ENCODE peak calls at places on chromosomes 2 and 18, in ten cellular contexts. One of them, this sample, is unnamed.

GRCh38 chr2:9336534-9337354 is 86.6 kb downstream of the ITGB1BP1 start:
- DNase-seq in KBM-7: no peak
- DNase-seq in NCI-H748 treated with DMSO at 0.1 percent for 48 hours: peak; percentile 96
- DNase-seq in activated CD8-positive, alpha-beta memory T cell treated with anti-CD3 and anti-CD28 coated beads, Interleukin-2, amount 10 ng/mL, durations not matched to agents 7 days and 5 days: no peak
- DNase-seq in activated CD4-positive, alpha-beta T cell treated with anti-CD3 and anti-CD28 coated beads, Interleukin-2, amount 50 U/mL, for 48 hours: no peak
- DNase-seq in hepatic stellate cell: peak; percentile 71
- DNase-seq in stimulated activated CD8-positive, alpha-beta memory T cell treated with anti-CD3 and anti-CD28 coated beads, Interleukin-15, amount 100 ng/mL, for 48 hours: no peak
- DNase-seq in fibroblast of the conjunctiva: peak; percentile 93
- DNase-seq in activated naive CD8-positive, alpha-beta T cell treated with anti-CD3 and anti-CD28 coated beads for 36 hours: no peak
- DNase-seq in aorta: no peak
- DNase-seq in this sample: no peak

GRCh38 chr2:218879881-218880748 is 537 bp upstream of the WNT10A start:
- DNase-seq in KBM-7: no peak
- DNase-seq in stimulated activated CD8-positive, alpha-beta memory T cell treated with anti-CD3 and anti-CD28 coated beads, Interleukin-15, amount 100 ng/mL, for 48 hours: peak; percentile 46
- DNase-seq in aorta: peak; percentile 78
- DNase-seq in fibroblast of the conjunctiva: no peak
- DNase-seq in activated CD8-positive, alpha-beta memory T cell treated with anti-CD3 and anti-CD28 coated beads, Interleukin-2, amount 10 ng/mL, durations not matched to agents 7 days and 5 days: peak; percentile 52
- DNase-seq in NCI-H748 treated with DMSO at 0.1 percent for 48 hours: no peak
- DNase-seq in activated CD4-positive, alpha-beta T cell treated with anti-CD3 and anti-CD28 coated beads, Interleukin-2, amount 50 U/mL, for 48 hours: peak; percentile 77
- DNase-seq in activated naive CD8-positive, alpha-beta T cell treated with anti-CD3 and anti-CD28 coated beads for 36 hours: peak; percentile 75
- DNase-seq in hepatic stellate cell: no peak
- DNase-seq in this sample: no peak

GRCh38 chr18:498901-499300 is 1.6 kb downstream of the COLEC12 start:
- DNase-seq in fibroblast of the conjunctiva: no peak
- DNase-seq in activated naive CD8-positive, alpha-beta T cell treated with anti-CD3 and anti-CD28 coated beads for 36 hours: no peak
- DNase-seq in activated CD8-positive, alpha-beta memory T cell treated with anti-CD3 and anti-CD28 coated beads, Interleukin-2, amount 10 ng/mL, durations not matched to agents 7 days and 5 days: no peak
- DNase-seq in aorta: no peak
- DNase-seq in stimulated activated CD8-positive, alpha-beta memory T cell treated with anti-CD3 and anti-CD28 coated beads, Interleukin-15, amount 100 ng/mL, for 48 hours: no peak
- DNase-seq in KBM-7: no peak
- DNase-seq in hepatic stellate cell: no peak
- DNase-seq in activated CD4-positive, alpha-beta T cell treated with anti-CD3 and anti-CD28 coated beads, Interleukin-2, amount 50 U/mL, for 48 hours: no peak
- DNase-seq in NCI-H748 treated with DMSO at 0.1 percent for 48 hours: no peak
- DNase-seq in this sample: no peak

GRCh38 chr2:79619976-79620375 is 107.1 kb downstream of the CTNNA2 start:
- DNase-seq in stimulated activated CD8-positive, alpha-beta memory T cell treated with anti-CD3 and anti-CD28 coated beads, Interleukin-15, amount 100 ng/mL, for 48 hours: no peak
- DNase-seq in activated CD4-positive, alpha-beta T cell treated with anti-CD3 and anti-CD28 coated beads, Interleukin-2, amount 50 U/mL, for 48 hours: no peak
- DNase-seq in fibroblast of the conjunctiva: no peak
- DNase-seq in activated naive CD8-positive, alpha-beta T cell treated with anti-CD3 and anti-CD28 coated beads for 36 hours: no peak
- DNase-seq in KBM-7: no peak
- DNase-seq in aorta: no peak
- DNase-seq in activated CD8-positive, alpha-beta memory T cell treated with anti-CD3 and anti-CD28 coated beads, Interleukin-2, amount 10 ng/mL, durations not matched to agents 7 days and 5 days: no peak
- DNase-seq in NCI-H748 treated with DMSO at 0.1 percent for 48 hours: no peak
- DNase-seq in hepatic stellate cell: no peak
- DNase-seq in this sample: peak; percentile 68

GRCh38 chr2:3505771-3506170 is 13.6 kb downstream of the ADI1 start:
- DNase-seq in activated naive CD8-positive, alpha-beta T cell treated with anti-CD3 and anti-CD28 coated beads for 36 hours: no peak
- DNase-seq in activated CD4-positive, alpha-beta T cell treated with anti-CD3 and anti-CD28 coated beads, Interleukin-2, amount 50 U/mL, for 48 hours: no peak
- DNase-seq in stimulated activated CD8-positive, alpha-beta memory T cell treated with anti-CD3 and anti-CD28 coated beads, Interleukin-15, amount 100 ng/mL, for 48 hours: no peak
- DNase-seq in aorta: no peak
- DNase-seq in fibroblast of the conjunctiva: no peak
- DNase-seq in KBM-7: no peak
- DNase-seq in NCI-H748 treated with DMSO at 0.1 percent for 48 hours: peak; percentile 56
- DNase-seq in activated CD8-positive, alpha-beta memory T cell treated with anti-CD3 and anti-CD28 coated beads, Interleukin-2, amount 10 ng/mL, durations not matched to agents 7 days and 5 days: no peak
- DNase-seq in hepatic stellate cell: no peak
- DNase-seq in this sample: no peak

GRCh38 chr2:8219096-8219495 is 462.8 kb upstream of the ID2 start:
- DNase-seq in stimulated activated CD8-positive, alpha-beta memory T cell treated with anti-CD3 and anti-CD28 coated beads, Interleukin-15, amount 100 ng/mL, for 48 hours: no peak
- DNase-seq in activated CD4-positive, alpha-beta T cell treated with anti-CD3 and anti-CD28 coated beads, Interleukin-2, amount 50 U/mL, for 48 hours: no peak
- DNase-seq in fibroblast of the conjunctiva: no peak
- DNase-seq in activated naive CD8-positive, alpha-beta T cell treated with anti-CD3 and anti-CD28 coated beads for 36 hours: no peak
- DNase-seq in activated CD8-positive, alpha-beta memory T cell treated with anti-CD3 and anti-CD28 coated beads, Interleukin-2, amount 10 ng/mL, durations not matched to agents 7 days and 5 days: no peak
- DNase-seq in hepatic stellate cell: no peak
- DNase-seq in aorta: no peak
- DNase-seq in KBM-7: no peak
- DNase-seq in NCI-H748 treated with DMSO at 0.1 percent for 48 hours: no peak
- DNase-seq in this sample: no peak

GRCh38 chr2:150136407-150136806 is 351.1 kb downstream of the RND3 start:
- DNase-seq in fibroblast of the conjunctiva: no peak
- DNase-seq in NCI-H748 treated with DMSO at 0.1 percent for 48 hours: no peak
- DNase-seq in KBM-7: no peak
- DNase-seq in activated CD8-positive, alpha-beta memory T cell treated with anti-CD3 and anti-CD28 coated beads, Interleukin-2, amount 10 ng/mL, durations not matched to agents 7 days and 5 days: no peak
- DNase-seq in hepatic stellate cell: no peak
- DNase-seq in stimulated activated CD8-positive, alpha-beta memory T cell treated with anti-CD3 and anti-CD28 coated beads, Interleukin-15, amount 100 ng/mL, for 48 hours: no peak
- DNase-seq in activated naive CD8-positive, alpha-beta T cell treated with anti-CD3 and anti-CD28 coated beads for 36 hours: no peak
- DNase-seq in aorta: no peak
- DNase-seq in activated CD4-positive, alpha-beta T cell treated with anti-CD3 and anti-CD28 coated beads, Interleukin-2, amount 50 U/mL, for 48 hours: no peak
- DNase-seq in this sample: no peak

GRCh38 chr2:197356136-197356535 is 45.6 kb upstream of the ANKRD44 start:
- DNase-seq in stimulated activated CD8-positive, alpha-beta memory T cell treated with anti-CD3 and anti-CD28 coated beads, Interleukin-15, amount 100 ng/mL, for 48 hours: no peak
- DNase-seq in fibroblast of the conjunctiva: no peak
- DNase-seq in aorta: no peak
- DNase-seq in activated naive CD8-positive, alpha-beta T cell treated with anti-CD3 and anti-CD28 coated beads for 36 hours: no peak
- DNase-seq in NCI-H748 treated with DMSO at 0.1 percent for 48 hours: no peak
- DNase-seq in activated CD4-positive, alpha-beta T cell treated with anti-CD3 and anti-CD28 coated beads, Interleukin-2, amount 50 U/mL, for 48 hours: no peak
- DNase-seq in hepatic stellate cell: peak; percentile 17
- DNase-seq in KBM-7: peak; percentile 32
- DNase-seq in activated CD8-positive, alpha-beta memory T cell treated with anti-CD3 and anti-CD28 coated beads, Interleukin-2, amount 10 ng/mL, durations not matched to agents 7 days and 5 days: no peak
- DNase-seq in this sample: no peak

GRCh38 chr2:31012384-31012783 is 125.9 kb downstream of the GALNT14 start:
- DNase-seq in aorta: no peak
- DNase-seq in KBM-7: no peak
- DNase-seq in activated naive CD8-positive, alpha-beta T cell treated with anti-CD3 and anti-CD28 coated beads for 36 hours: no peak
- DNase-seq in fibroblast of the conjunctiva: no peak
- DNase-seq in hepatic stellate cell: no peak
- DNase-seq in NCI-H748 treated with DMSO at 0.1 percent for 48 hours: no peak
- DNase-seq in activated CD8-positive, alpha-beta memory T cell treated with anti-CD3 and anti-CD28 coated beads, Interleukin-2, amount 10 ng/mL, durations not matched to agents 7 days and 5 days: no peak
- DNase-seq in activated CD4-positive, alpha-beta T cell treated with anti-CD3 and anti-CD28 coated beads, Interleukin-2, amount 50 U/mL, for 48 hours: no peak
- DNase-seq in stimulated activated CD8-positive, alpha-beta memory T cell treated with anti-CD3 and anti-CD28 coated beads, Interleukin-15, amount 100 ng/mL, for 48 hours: no peak
- DNase-seq in this sample: no peak

GRCh38 chr2:210263841-210264240 is 38.6 kb upstream of the ACADL start:
- DNase-seq in NCI-H748 treated with DMSO at 0.1 percent for 48 hours: no peak
- DNase-seq in aorta: no peak
- DNase-seq in activated CD8-positive, alpha-beta memory T cell treated with anti-CD3 and anti-CD28 coated beads, Interleukin-2, amount 10 ng/mL, durations not matched to agents 7 days and 5 days: no peak
- DNase-seq in activated naive CD8-positive, alpha-beta T cell treated with anti-CD3 and anti-CD28 coated beads for 36 hours: no peak
- DNase-seq in KBM-7: no peak
- DNase-seq in stimulated activated CD8-positive, alpha-beta memory T cell treated with anti-CD3 and anti-CD28 coated beads, Interleukin-15, amount 100 ng/mL, for 48 hours: no peak
- DNase-seq in hepatic stellate cell: no peak
- DNase-seq in activated CD4-positive, alpha-beta T cell treated with anti-CD3 and anti-CD28 coated beads, Interleukin-2, amount 50 U/mL, for 48 hours: no peak
- DNase-seq in fibroblast of the conjunctiva: no peak
- DNase-seq in this sample: no peak

GRCh38 chr2:23423873-23424680 is 39.1 kb downstream of the KLHL29 start:
- DNase-seq in NCI-H748 treated with DMSO at 0.1 percent for 48 hours: no peak
- DNase-seq in aorta: no peak
- DNase-seq in fibroblast of the conjunctiva: no peak
- DNase-seq in KBM-7: no peak
- DNase-seq in activated CD8-positive, alpha-beta memory T cell treated with anti-CD3 and anti-CD28 coated beads, Interleukin-2, amount 10 ng/mL, durations not matched to agents 7 days and 5 days: peak; percentile 27
- DNase-seq in activated CD4-positive, alpha-beta T cell treated with anti-CD3 and anti-CD28 coated beads, Interleukin-2, amount 50 U/mL, for 48 hours: no peak
- DNase-seq in hepatic stellate cell: no peak
- DNase-seq in stimulated activated CD8-positive, alpha-beta memory T cell treated with anti-CD3 and anti-CD28 coated beads, Interleukin-15, amount 100 ng/mL, for 48 hours: no peak
- DNase-seq in activated naive CD8-positive, alpha-beta T cell treated with anti-CD3 and anti-CD28 coated beads for 36 hours: no peak
- DNase-seq in this sample: no peak

GRCh38 chr18:74427442-74428112 is 29.5 kb downstream of the DIPK1C start:
- DNase-seq in hepatic stellate cell: no peak
- DNase-seq in activated naive CD8-positive, alpha-beta T cell treated with anti-CD3 and anti-CD28 coated beads for 36 hours: no peak
- DNase-seq in fibroblast of the conjunctiva: no peak
- DNase-seq in activated CD4-positive, alpha-beta T cell treated with anti-CD3 and anti-CD28 coated beads, Interleukin-2, amount 50 U/mL, for 48 hours: no peak
- DNase-seq in KBM-7: no peak
- DNase-seq in aorta: no peak
- DNase-seq in NCI-H748 treated with DMSO at 0.1 percent for 48 hours: no peak
- DNase-seq in activated CD8-positive, alpha-beta memory T cell treated with anti-CD3 and anti-CD28 coated beads, Interleukin-2, amount 10 ng/mL, durations not matched to agents 7 days and 5 days: no peak
- DNase-seq in stimulated activated CD8-positive, alpha-beta memory T cell treated with anti-CD3 and anti-CD28 coated beads, Interleukin-15, amount 100 ng/mL, for 48 hours: no peak
- DNase-seq in this sample: no peak

GRCh38 chr2:204051476-204051875 is 114.9 kb downstream of the ICOS start:
- DNase-seq in stimulated activated CD8-positive, alpha-beta memory T cell treated with anti-CD3 and anti-CD28 coated beads, Interleukin-15, amount 100 ng/mL, for 48 hours: no peak
- DNase-seq in activated CD4-positive, alpha-beta T cell treated with anti-CD3 and anti-CD28 coated beads, Interleukin-2, amount 50 U/mL, for 48 hours: no peak
- DNase-seq in fibroblast of the conjunctiva: no peak
- DNase-seq in activated naive CD8-positive, alpha-beta T cell treated with anti-CD3 and anti-CD28 coated beads for 36 hours: no peak
- DNase-seq in activated CD8-positive, alpha-beta memory T cell treated with anti-CD3 and anti-CD28 coated beads, Interleukin-2, amount 10 ng/mL, durations not matched to agents 7 days and 5 days: no peak
- DNase-seq in NCI-H748 treated with DMSO at 0.1 percent for 48 hours: no peak
- DNase-seq in KBM-7: no peak
- DNase-seq in aorta: no peak
- DNase-seq in hepatic stellate cell: no peak
- DNase-seq in this sample: no peak

GRCh38 chr2:33086400-33087015 is 139.8 kb downstream of the LTBP1 start:
- DNase-seq in NCI-H748 treated with DMSO at 0.1 percent for 48 hours: no peak
- DNase-seq in KBM-7: no peak
- DNase-seq in activated CD4-positive, alpha-beta T cell treated with anti-CD3 and anti-CD28 coated beads, Interleukin-2, amount 50 U/mL, for 48 hours: no peak
- DNase-seq in activated naive CD8-positive, alpha-beta T cell treated with anti-CD3 and anti-CD28 coated beads for 36 hours: no peak
- DNase-seq in activated CD8-positive, alpha-beta memory T cell treated with anti-CD3 and anti-CD28 coated beads, Interleukin-2, amount 10 ng/mL, durations not matched to agents 7 days and 5 days: no peak
- DNase-seq in fibroblast of the conjunctiva: no peak
- DNase-seq in aorta: no peak
- DNase-seq in hepatic stellate cell: no peak
- DNase-seq in stimulated activated CD8-positive, alpha-beta memory T cell treated with anti-CD3 and anti-CD28 coated beads, Interleukin-15, amount 100 ng/mL, for 48 hours: no peak
- DNase-seq in this sample: no peak

GRCh38 chr2:172613610-172614231 is 57.8 kb downstream of the PDK1 start:
- DNase-seq in KBM-7: no peak
- DNase-seq in activated naive CD8-positive, alpha-beta T cell treated with anti-CD3 and anti-CD28 coated beads for 36 hours: no peak
- DNase-seq in aorta: no peak
- DNase-seq in activated CD8-positive, alpha-beta memory T cell treated with anti-CD3 and anti-CD28 coated beads, Interleukin-2, amount 10 ng/mL, durations not matched to agents 7 days and 5 days: no peak
- DNase-seq in hepatic stellate cell: no peak
- DNase-seq in activated CD4-positive, alpha-beta T cell treated with anti-CD3 and anti-CD28 coated beads, Interleukin-2, amount 50 U/mL, for 48 hours: no peak
- DNase-seq in fibroblast of the conjunctiva: no peak
- DNase-seq in stimulated activated CD8-positive, alpha-beta memory T cell treated with anti-CD3 and anti-CD28 coated beads, Interleukin-15, amount 100 ng/mL, for 48 hours: no peak
- DNase-seq in NCI-H748 treated with DMSO at 0.1 percent for 48 hours: no peak
- DNase-seq in this sample: no peak

GRCh38 chr2:120423167-120423943 is 77.4 kb downstream of the INHBB start:
- DNase-seq in hepatic stellate cell: no peak
- DNase-seq in stimulated activated CD8-positive, alpha-beta memory T cell treated with anti-CD3 and anti-CD28 coated beads, Interleukin-15, amount 100 ng/mL, for 48 hours: no peak
- DNase-seq in aorta: no peak
- DNase-seq in NCI-H748 treated with DMSO at 0.1 percent for 48 hours: no peak
- DNase-seq in KBM-7: no peak
- DNase-seq in activated CD4-positive, alpha-beta T cell treated with anti-CD3 and anti-CD28 coated beads, Interleukin-2, amount 50 U/mL, for 48 hours: no peak
- DNase-seq in activated CD8-positive, alpha-beta memory T cell treated with anti-CD3 and anti-CD28 coated beads, Interleukin-2, amount 10 ng/mL, durations not matched to agents 7 days and 5 days: no peak
- DNase-seq in fibroblast of the conjunctiva: no peak
- DNase-seq in activated naive CD8-positive, alpha-beta T cell treated with anti-CD3 and anti-CD28 coated beads for 36 hours: no peak
- DNase-seq in this sample: no peak

GRCh38 chr18:22005191-22005824 is 164.1 kb upstream of the GATA6 start:
- DNase-seq in aorta: no peak
- DNase-seq in stimulated activated CD8-positive, alpha-beta memory T cell treated with anti-CD3 and anti-CD28 coated beads, Interleukin-15, amount 100 ng/mL, for 48 hours: no peak
- DNase-seq in activated CD4-positive, alpha-beta T cell treated with anti-CD3 and anti-CD28 coated beads, Interleukin-2, amount 50 U/mL, for 48 hours: no peak
- DNase-seq in fibroblast of the conjunctiva: no peak
- DNase-seq in NCI-H748 treated with DMSO at 0.1 percent for 48 hours: no peak
- DNase-seq in activated CD8-positive, alpha-beta memory T cell treated with anti-CD3 and anti-CD28 coated beads, Interleukin-2, amount 10 ng/mL, durations not matched to agents 7 days and 5 days: no peak
- DNase-seq in activated naive CD8-positive, alpha-beta T cell treated with anti-CD3 and anti-CD28 coated beads for 36 hours: no peak
- DNase-seq in KBM-7: no peak
- DNase-seq in hepatic stellate cell: no peak
- DNase-seq in this sample: no peak

GRCh38 chr18:7923105-7923504 is 356.0 kb downstream of the PTPRM start:
- DNase-seq in KBM-7: no peak
- DNase-seq in fibroblast of the conjunctiva: no peak
- DNase-seq in activated CD4-positive, alpha-beta T cell treated with anti-CD3 and anti-CD28 coated beads, Interleukin-2, amount 50 U/mL, for 48 hours: no peak
- DNase-seq in stimulated activated CD8-positive, alpha-beta memory T cell treated with anti-CD3 and anti-CD28 coated beads, Interleukin-15, amount 100 ng/mL, for 48 hours: no peak
- DNase-seq in NCI-H748 treated with DMSO at 0.1 percent for 48 hours: no peak
- DNase-seq in activated naive CD8-positive, alpha-beta T cell treated with anti-CD3 and anti-CD28 coated beads for 36 hours: no peak
- DNase-seq in aorta: no peak
- DNase-seq in hepatic stellate cell: no peak
- DNase-seq in activated CD8-positive, alpha-beta memory T cell treated with anti-CD3 and anti-CD28 coated beads, Interleukin-2, amount 10 ng/mL, durations not matched to agents 7 days and 5 days: no peak
- DNase-seq in this sample: no peak

GRCh38 chr2:159371506-159371905 is 85.0 kb upstream of the WDSUB1 start:
- DNase-seq in activated CD8-positive, alpha-beta memory T cell treated with anti-CD3 and anti-CD28 coated beads, Interleukin-2, amount 10 ng/mL, durations not matched to agents 7 days and 5 days: no peak
- DNase-seq in aorta: no peak
- DNase-seq in activated naive CD8-positive, alpha-beta T cell treated with anti-CD3 and anti-CD28 coated beads for 36 hours: no peak
- DNase-seq in NCI-H748 treated with DMSO at 0.1 percent for 48 hours: no peak
- DNase-seq in hepatic stellate cell: no peak
- DNase-seq in activated CD4-positive, alpha-beta T cell treated with anti-CD3 and anti-CD28 coated beads, Interleukin-2, amount 50 U/mL, for 48 hours: no peak
- DNase-seq in KBM-7: no peak
- DNase-seq in stimulated activated CD8-positive, alpha-beta memory T cell treated with anti-CD3 and anti-CD28 coated beads, Interleukin-15, amount 100 ng/mL, for 48 hours: no peak
- DNase-seq in fibroblast of the conjunctiva: no peak
- DNase-seq in this sample: no peak

GRCh38 chr2:163011035-163011434 is 172.5 kb upstream of the KCNH7 start:
- DNase-seq in fibroblast of the conjunctiva: no peak
- DNase-seq in activated naive CD8-positive, alpha-beta T cell treated with anti-CD3 and anti-CD28 coated beads for 36 hours: no peak
- DNase-seq in aorta: no peak
- DNase-seq in KBM-7: no peak
- DNase-seq in hepatic stellate cell: no peak
- DNase-seq in activated CD4-positive, alpha-beta T cell treated with anti-CD3 and anti-CD28 coated beads, Interleukin-2, amount 50 U/mL, for 48 hours: no peak
- DNase-seq in stimulated activated CD8-positive, alpha-beta memory T cell treated with anti-CD3 and anti-CD28 coated beads, Interleukin-15, amount 100 ng/mL, for 48 hours: no peak
- DNase-seq in activated CD8-positive, alpha-beta memory T cell treated with anti-CD3 and anti-CD28 coated beads, Interleukin-2, amount 10 ng/mL, durations not matched to agents 7 days and 5 days: no peak
- DNase-seq in NCI-H748 treated with DMSO at 0.1 percent for 48 hours: no peak
- DNase-seq in this sample: no peak

GRCh38 chr2:176174850-176175728 is 13.4 kb upstream of the HOXD1 start:
- DNase-seq in NCI-H748 treated with DMSO at 0.1 percent for 48 hours: no peak
- DNase-seq in aorta: no peak
- DNase-seq in activated naive CD8-positive, alpha-beta T cell treated with anti-CD3 and anti-CD28 coated beads for 36 hours: no peak
- DNase-seq in KBM-7: peak; percentile 17
- DNase-seq in activated CD8-positive, alpha-beta memory T cell treated with anti-CD3 and anti-CD28 coated beads, Interleukin-2, amount 10 ng/mL, durations not matched to agents 7 days and 5 days: no peak
- DNase-seq in activated CD4-positive, alpha-beta T cell treated with anti-CD3 and anti-CD28 coated beads, Interleukin-2, amount 50 U/mL, for 48 hours: no peak
- DNase-seq in hepatic stellate cell: no peak
- DNase-seq in fibroblast of the conjunctiva: no peak
- DNase-seq in stimulated activated CD8-positive, alpha-beta memory T cell treated with anti-CD3 and anti-CD28 coated beads, Interleukin-15, amount 100 ng/mL, for 48 hours: no peak
- DNase-seq in this sample: no peak

GRCh38 chr2:127570282-127571250 is 35.1 kb downstream of the MYO7B start:
- DNase-seq in stimulated activated CD8-positive, alpha-beta memory T cell treated with anti-CD3 and anti-CD28 coated beads, Interleukin-15, amount 100 ng/mL, for 48 hours: no peak
- DNase-seq in hepatic stellate cell: no peak
- DNase-seq in aorta: no peak
- DNase-seq in KBM-7: no peak
- DNase-seq in NCI-H748 treated with DMSO at 0.1 percent for 48 hours: no peak
- DNase-seq in fibroblast of the conjunctiva: no peak
- DNase-seq in activated naive CD8-positive, alpha-beta T cell treated with anti-CD3 and anti-CD28 coated beads for 36 hours: no peak
- DNase-seq in activated CD8-positive, alpha-beta memory T cell treated with anti-CD3 and anti-CD28 coated beads, Interleukin-2, amount 10 ng/mL, durations not matched to agents 7 days and 5 days: peak; percentile 19
- DNase-seq in activated CD4-positive, alpha-beta T cell treated with anti-CD3 and anti-CD28 coated beads, Interleukin-2, amount 50 U/mL, for 48 hours: no peak
- DNase-seq in this sample: no peak

GRCh38 chr2:215772003-215772402 is 241.3 kb downstream of the MREG start:
- DNase-seq in KBM-7: no peak
- DNase-seq in activated naive CD8-positive, alpha-beta T cell treated with anti-CD3 and anti-CD28 coated beads for 36 hours: no peak
- DNase-seq in NCI-H748 treated with DMSO at 0.1 percent for 48 hours: no peak
- DNase-seq in activated CD8-positive, alpha-beta memory T cell treated with anti-CD3 and anti-CD28 coated beads, Interleukin-2, amount 10 ng/mL, durations not matched to agents 7 days and 5 days: no peak
- DNase-seq in hepatic stellate cell: no peak
- DNase-seq in stimulated activated CD8-positive, alpha-beta memory T cell treated with anti-CD3 and anti-CD28 coated beads, Interleukin-15, amount 100 ng/mL, for 48 hours: no peak
- DNase-seq in aorta: no peak
- DNase-seq in fibroblast of the conjunctiva: no peak
- DNase-seq in activated CD4-positive, alpha-beta T cell treated with anti-CD3 and anti-CD28 coated beads, Interleukin-2, amount 50 U/mL, for 48 hours: no peak
- DNase-seq in this sample: peak; percentile 85

GRCh38 chr2:152036611-152037469 is 62.0 kb downstream of the CACNB4 start:
- DNase-seq in activated naive CD8-positive, alpha-beta T cell treated with anti-CD3 and anti-CD28 coated beads for 36 hours: peak; percentile 46
- DNase-seq in fibroblast of the conjunctiva: peak; percentile 73
- DNase-seq in hepatic stellate cell: peak; percentile 46
- DNase-seq in activated CD4-positive, alpha-beta T cell treated with anti-CD3 and anti-CD28 coated beads, Interleukin-2, amount 50 U/mL, for 48 hours: peak; percentile 50
- DNase-seq in stimulated activated CD8-positive, alpha-beta memory T cell treated with anti-CD3 and anti-CD28 coated beads, Interleukin-15, amount 100 ng/mL, for 48 hours: peak; percentile 4
- DNase-seq in activated CD8-positive, alpha-beta memory T cell treated with anti-CD3 and anti-CD28 coated beads, Interleukin-2, amount 10 ng/mL, durations not matched to agents 7 days and 5 days: peak; percentile 72
- DNase-seq in NCI-H748 treated with DMSO at 0.1 percent for 48 hours: peak; percentile 35
- DNase-seq in aorta: no peak
- DNase-seq in KBM-7: peak; percentile 84
- DNase-seq in this sample: peak; percentile 52

GRCh38 chr2:152236191-152236925 is 60.8 kb upstream of the STAM2 start:
- DNase-seq in hepatic stellate cell: no peak
- DNase-seq in NCI-H748 treated with DMSO at 0.1 percent for 48 hours: no peak
- DNase-seq in activated CD8-positive, alpha-beta memory T cell treated with anti-CD3 and anti-CD28 coated beads, Interleukin-2, amount 10 ng/mL, durations not matched to agents 7 days and 5 days: no peak
- DNase-seq in activated CD4-positive, alpha-beta T cell treated with anti-CD3 and anti-CD28 coated beads, Interleukin-2, amount 50 U/mL, for 48 hours: no peak
- DNase-seq in aorta: no peak
- DNase-seq in KBM-7: no peak
- DNase-seq in activated naive CD8-positive, alpha-beta T cell treated with anti-CD3 and anti-CD28 coated beads for 36 hours: no peak
- DNase-seq in fibroblast of the conjunctiva: no peak
- DNase-seq in stimulated activated CD8-positive, alpha-beta memory T cell treated with anti-CD3 and anti-CD28 coated beads, Interleukin-15, amount 100 ng/mL, for 48 hours: no peak
- DNase-seq in this sample: no peak

GRCh38 chr18:10271481-10271880 is 183.0 kb upstream of the APCDD1 start:
- DNase-seq in aorta: no peak
- DNase-seq in stimulated activated CD8-positive, alpha-beta memory T cell treated with anti-CD3 and anti-CD28 coated beads, Interleukin-15, amount 100 ng/mL, for 48 hours: no peak
- DNase-seq in activated CD4-positive, alpha-beta T cell treated with anti-CD3 and anti-CD28 coated beads, Interleukin-2, amount 50 U/mL, for 48 hours: no peak
- DNase-seq in activated naive CD8-positive, alpha-beta T cell treated with anti-CD3 and anti-CD28 coated beads for 36 hours: no peak
- DNase-seq in hepatic stellate cell: no peak
- DNase-seq in KBM-7: no peak
- DNase-seq in NCI-H748 treated with DMSO at 0.1 percent for 48 hours: no peak
- DNase-seq in activated CD8-positive, alpha-beta memory T cell treated with anti-CD3 and anti-CD28 coated beads, Interleukin-2, amount 10 ng/mL, durations not matched to agents 7 days and 5 days: no peak
- DNase-seq in fibroblast of the conjunctiva: no peak
- DNase-seq in this sample: no peak

GRCh38 chr18:44973282-44973681 is 292.6 kb downstream of the SETBP1 start:
- DNase-seq in NCI-H748 treated with DMSO at 0.1 percent for 48 hours: no peak
- DNase-seq in aorta: no peak
- DNase-seq in KBM-7: no peak
- DNase-seq in activated CD4-positive, alpha-beta T cell treated with anti-CD3 and anti-CD28 coated beads, Interleukin-2, amount 50 U/mL, for 48 hours: peak; percentile 7
- DNase-seq in activated CD8-positive, alpha-beta memory T cell treated with anti-CD3 and anti-CD28 coated beads, Interleukin-2, amount 10 ng/mL, durations not matched to agents 7 days and 5 days: peak; percentile 46
- DNase-seq in hepatic stellate cell: no peak
- DNase-seq in activated naive CD8-positive, alpha-beta T cell treated with anti-CD3 and anti-CD28 coated beads for 36 hours: no peak
- DNase-seq in fibroblast of the conjunctiva: no peak
- DNase-seq in stimulated activated CD8-positive, alpha-beta memory T cell treated with anti-CD3 and anti-CD28 coated beads, Interleukin-15, amount 100 ng/mL, for 48 hours: no peak
- DNase-seq in this sample: no peak

GRCh38 chr2:133887676-133888040 is 319.4 kb upstream of the NCKAP5 start:
- DNase-seq in hepatic stellate cell: no peak
- DNase-seq in aorta: no peak
- DNase-seq in stimulated activated CD8-positive, alpha-beta memory T cell treated with anti-CD3 and anti-CD28 coated beads, Interleukin-15, amount 100 ng/mL, for 48 hours: no peak
- DNase-seq in activated CD8-positive, alpha-beta memory T cell treated with anti-CD3 and anti-CD28 coated beads, Interleukin-2, amount 10 ng/mL, durations not matched to agents 7 days and 5 days: no peak
- DNase-seq in activated naive CD8-positive, alpha-beta T cell treated with anti-CD3 and anti-CD28 coated beads for 36 hours: no peak
- DNase-seq in fibroblast of the conjunctiva: no peak
- DNase-seq in NCI-H748 treated with DMSO at 0.1 percent for 48 hours: no peak
- DNase-seq in KBM-7: no peak
- DNase-seq in activated CD4-positive, alpha-beta T cell treated with anti-CD3 and anti-CD28 coated beads, Interleukin-2, amount 50 U/mL, for 48 hours: no peak
- DNase-seq in this sample: no peak